ENCODE peak calls at places on chromosomes 2 and 18, in nine cellular contexts. I, D, X, E, H, O, R, M and N are unnamed samples.

GRCh38 chr18:9916067-9916684 is 2.4 kb downstream of the VAPA start:
- DNase-seq in I (no peak), D (peak), X (no peak), E (no peak), H (no peak), O (no peak), R (no peak), M (no peak), N (no peak)

GRCh38 chr2:189821953-189822748 is 37.9 kb downstream of the PMS1 start:
- DNase-seq in I (no peak), D (no peak), X (no peak), E (no peak), H (no peak), O (no peak), R (no peak), M (no peak), N (no peak)

GRCh38 chr2:150483532-150483931 is 3.9 kb downstream of the RND3 start:
- DNase-seq in I (no peak), D (peak), X (no peak), E (no peak), H (no peak), O (no peak), R (no peak), M (no peak), N (no peak)

GRCh38 chr2:152609174-152609573 is 108.1 kb downstream of the PRPF40A start:
- DNase-seq in I (no peak), D (no peak), X (no peak), E (no peak), H (no peak), O (no peak), R (no peak), M (no peak), N (no peak)

GRCh38 chr18:55903911-55904310 is 315.9 kb upstream of the TCF4 start:
- DNase-seq in I (no peak), D (no peak), X (no peak), E (no peak), H (no peak), O (no peak), R (no peak), M (no peak), N (no peak)

GRCh38 chr2:33238111-33238510 is 238.3 kb upstream of the RASGRP3 start:
- DNase-seq in I (no peak), D (peak), X (no peak), E (no peak), H (no peak), O (no peak), R (no peak), M (no peak), N (peak)

GRCh38 chr2:237669129-237669627 is 41.8 kb downstream of the LRRFIP1 start:
- DNase-seq in I (no peak), D (no peak), X (peak), E (no peak), H (no peak), O (no peak), R (no peak), M (no peak), N (no peak)

GRCh38 chr18:24231773-24232735 is 93.2 kb downstream of the CABYR start:
- DNase-seq in I (no peak), D (peak), X (no peak), E (no peak), H (no peak), O (no peak), R (no peak), M (no peak), N (peak)

GRCh38 chr2:152766908-152767307 is 48.5 kb downstream of the ARL6IP6 start:
- DNase-seq in I (no peak), D (no peak), X (no peak), E (no peak), H (no peak), O (no peak), R (no peak), M (no peak), N (peak)

GRCh38 chr2:172084734-172085459 is 410 bp upstream of the DLX1 start:
- DNase-seq in I (peak), D (peak), X (peak), E (peak), H (peak), O (no peak), R (peak), M (peak), N (peak)

GRCh38 chr2:85611705-85612587 is at the start of gene C2orf68:
- DNase-seq in I (peak), D (peak), X (peak), E (peak), H (peak), O (peak), R (peak), M (peak), N (peak)

GRCh38 chr2:45121236-45121927 is 112.1 kb upstream of the SIX2 start:
- DNase-seq in I (no peak), D (peak), X (no peak), E (no peak), H (no peak), O (no peak), R (no peak), M (no peak), N (no peak)